ENCODE peak calls at places on chromosomes 3 and 15, in eight cellular contexts. G is GM12891, M is COR-L47, X is IMR-90, C is NCI-H460, I is stomach, B is esophagus muscularis mucosa, F is small intestine. W is an unnamed sample.

GRCh38 chr15:93028632-93029612 is 60.1 kb downstream of the RGMA start:
- DNase-seq in G (no peak), M (no peak), X (peak), C (no peak), I (peak), B (peak), F (peak), W (no peak)

GRCh38 chr3:188046561-188047213 is 107.3 kb upstream of the LPP start:
- DNase-seq in G (no peak), M (no peak), X (peak), C (no peak), I (no peak), B (no peak), F (no peak), W (peak)

GRCh38 chr3:112629425-112629824 is 11.5 kb downstream of the CCDC80 start:
- DNase-seq in G (no peak), M (no peak), X (peak), C (no peak), I (no peak), B (no peak), F (no peak), W (peak)

GRCh38 chr3:9225268-9225667 is 24.2 kb downstream of the SRGAP3 start:
- DNase-seq in G (no peak), M (no peak), X (no peak), C (no peak), I (no peak), B (no peak), F (no peak), W (no peak)

GRCh38 chr3:39474126-39474515 is 6.6 kb downstream of the MOBP start:
- DNase-seq in G (no peak), M (no peak), X (no peak), C (no peak), I (no peak), B (no peak), F (no peak), W (no peak)

GRCh38 chr15:97140216-97140615 is 809.7 kb downstream of the NR2F2 start:
- DNase-seq in G (no peak), M (no peak), X (no peak), C (no peak), I (no peak), B (no peak), F (no peak), W (no peak)

GRCh38 chr3:130849111-130849552 is 44.8 kb upstream of the ATP2C1 start:
- DNase-seq in G (no peak), M (peak), X (no peak), C (no peak), I (peak), B (no peak), F (peak), W (no peak)

GRCh38 chr3:151305081-151305777 is 11.4 kb downstream of the GPR87 start:
- DNase-seq in G (no peak), M (no peak), X (peak), C (peak), I (peak), B (peak), F (no peak), W (peak)

GRCh38 chr3:56769125-56769709 is 32.5 kb downstream of the ARHGEF3 start:
- DNase-seq in G (no peak), M (no peak), X (no peak), C (no peak), I (no peak), B (no peak), F (no peak), W (no peak)

GRCh38 chr3:14497321-14497720 is 42.8 kb downstream of the GRIP2 start:
- DNase-seq in G (no peak), M (no peak), X (no peak), C (no peak), I (no peak), B (no peak), F (no peak), W (no peak)